ENCODE peak calls at places on chromosomes 13 and 19, in six cellular contexts. One of them, this sample, is unnamed.

GRCh38 chr13:22486490-22486889 is 694.3 kb upstream of the SGCG start:
- DNase-seq in Panc1: no peak
- DNase-seq in CD8-positive, alpha-beta T cell: no peak
- DNase-seq in IMR-90: no peak
- DNase-seq in foreskin fibroblast: no peak
- DNase-seq in stomach: no peak
- DNase-seq in this sample: no peak

GRCh38 chr19:37905936-37906867 is at the start of gene WDR87:
- DNase-seq in Panc1: no peak
- DNase-seq in CD8-positive, alpha-beta T cell: peak
- DNase-seq in IMR-90: no peak
- DNase-seq in foreskin fibroblast: peak
- DNase-seq in stomach: peak
- DNase-seq in this sample: peak

GRCh38 chr19:5126498-5127223 is 157.7 kb downstream of the KDM4B start:
- DNase-seq in Panc1: no peak
- DNase-seq in CD8-positive, alpha-beta T cell: no peak
- DNase-seq in IMR-90: no peak
- DNase-seq in foreskin fibroblast: no peak
- DNase-seq in stomach: no peak
- DNase-seq in this sample: no peak

GRCh38 chr13:106466691-106467405 is 68.6 kb downstream of the EFNB2 start:
- DNase-seq in Panc1: no peak
- DNase-seq in CD8-positive, alpha-beta T cell: no peak
- DNase-seq in IMR-90: no peak
- DNase-seq in foreskin fibroblast: no peak
- DNase-seq in stomach: no peak
- DNase-seq in this sample: no peak

GRCh38 chr13:109989155-109989554 is 202.8 kb upstream of the IRS2 start:
- DNase-seq in Panc1: no peak
- DNase-seq in CD8-positive, alpha-beta T cell: no peak
- DNase-seq in IMR-90: peak
- DNase-seq in foreskin fibroblast: peak
- DNase-seq in stomach: no peak
- DNase-seq in this sample: no peak

GRCh38 chr19:10501971-10502523 is 1.1 kb downstream of the KEAP1 start:
- DNase-seq in Panc1: no peak
- DNase-seq in CD8-positive, alpha-beta T cell: no peak
- DNase-seq in IMR-90: peak
- DNase-seq in foreskin fibroblast: peak
- DNase-seq in stomach: peak
- DNase-seq in this sample: no peak

GRCh38 chr19:27758626-27759505 is 1454.1 kb downstream of the UQCRFS1 start:
- DNase-seq in Panc1: no peak
- DNase-seq in CD8-positive, alpha-beta T cell: no peak
- DNase-seq in IMR-90: no peak
- DNase-seq in foreskin fibroblast: no peak
- DNase-seq in stomach: no peak
- DNase-seq in this sample: no peak

GRCh38 chr13:111029957-111030609 is 85.0 kb upstream of the ARHGEF7 start:
- DNase-seq in Panc1: no peak
- DNase-seq in CD8-positive, alpha-beta T cell: no peak
- DNase-seq in IMR-90: no peak
- DNase-seq in foreskin fibroblast: no peak
- DNase-seq in stomach: no peak
- DNase-seq in this sample: no peak

GRCh38 chr13:106522898-106523525 is 12.4 kb downstream of the EFNB2 start:
- DNase-seq in Panc1: no peak
- DNase-seq in CD8-positive, alpha-beta T cell: no peak
- DNase-seq in IMR-90: no peak
- DNase-seq in foreskin fibroblast: no peak
- DNase-seq in stomach: no peak
- DNase-seq in this sample: no peak

GRCh38 chr19:51739466-51740213 is 12.0 kb downstream of the FPR1 start:
- DNase-seq in Panc1: no peak
- DNase-seq in CD8-positive, alpha-beta T cell: no peak
- DNase-seq in IMR-90: no peak
- DNase-seq in foreskin fibroblast: no peak
- DNase-seq in stomach: no peak
- DNase-seq in this sample: no peak

GRCh38 chr13:43924549-43925245 is 45.0 kb downstream of the LACC1 start:
- DNase-seq in Panc1: no peak
- DNase-seq in CD8-positive, alpha-beta T cell: no peak
- DNase-seq in IMR-90: no peak
- DNase-seq in foreskin fibroblast: no peak
- DNase-seq in stomach: no peak
- DNase-seq in this sample: no peak

GRCh38 chr13:36965767-36966166 is 33.4 kb downstream of the ALG5 start:
- DNase-seq in Panc1: no peak
- DNase-seq in CD8-positive, alpha-beta T cell: no peak
- DNase-seq in IMR-90: peak
- DNase-seq in foreskin fibroblast: peak
- DNase-seq in stomach: no peak
- DNase-seq in this sample: no peak

GRCh38 chr19:597406-598315 is 8.0 kb downstream of the HCN2 start:
- DNase-seq in Panc1: no peak
- DNase-seq in CD8-positive, alpha-beta T cell: no peak
- DNase-seq in IMR-90: no peak
- DNase-seq in foreskin fibroblast: no peak
- DNase-seq in stomach: no peak
- DNase-seq in this sample: no peak

GRCh38 chr13:87669379-87669978 is 1.7 kb upstream of the SLITRK5 start:
- DNase-seq in Panc1: no peak
- DNase-seq in CD8-positive, alpha-beta T cell: no peak
- DNase-seq in IMR-90: peak
- DNase-seq in foreskin fibroblast: no peak
- DNase-seq in stomach: no peak
- DNase-seq in this sample: no peak

GRCh38 chr13:36341718-36342117 is 4.5 kb downstream of the SPART start:
- DNase-seq in Panc1: no peak
- DNase-seq in CD8-positive, alpha-beta T cell: no peak
- DNase-seq in IMR-90: peak
- DNase-seq in foreskin fibroblast: peak
- DNase-seq in stomach: no peak
- DNase-seq in this sample: no peak

GRCh38 chr19:27795369-27795768 is 1417.6 kb downstream of the UQCRFS1 start:
- DNase-seq in Panc1: no peak
- DNase-seq in CD8-positive, alpha-beta T cell: no peak
- DNase-seq in IMR-90: no peak
- DNase-seq in foreskin fibroblast: no peak
- DNase-seq in stomach: no peak
- DNase-seq in this sample: no peak

GRCh38 chr13:108020027-108020426 is 195.3 kb downstream of the LIG4 start:
- DNase-seq in Panc1: no peak
- DNase-seq in CD8-positive, alpha-beta T cell: no peak
- DNase-seq in IMR-90: no peak
- DNase-seq in foreskin fibroblast: no peak
- DNase-seq in stomach: peak
- DNase-seq in this sample: no peak

GRCh38 chr19:11203194-11204075 is 6.1 kb upstream of the KANK2 start:
- DNase-seq in Panc1: no peak
- DNase-seq in CD8-positive, alpha-beta T cell: no peak
- DNase-seq in IMR-90: peak
- DNase-seq in foreskin fibroblast: peak
- DNase-seq in stomach: peak
- DNase-seq in this sample: no peak

GRCh38 chr13:21872795-21873194 is 201.9 kb downstream of the FGF9 start:
- DNase-seq in Panc1: no peak
- DNase-seq in CD8-positive, alpha-beta T cell: no peak
- DNase-seq in IMR-90: peak
- DNase-seq in foreskin fibroblast: no peak
- DNase-seq in stomach: no peak
- DNase-seq in this sample: no peak

GRCh38 chr13:48818495-48818961 is 157.2 kb upstream of the FNDC3A start:
- DNase-seq in Panc1: peak
- DNase-seq in CD8-positive, alpha-beta T cell: no peak
- DNase-seq in IMR-90: peak
- DNase-seq in foreskin fibroblast: peak
- DNase-seq in stomach: no peak
- DNase-seq in this sample: no peak

DNA sequence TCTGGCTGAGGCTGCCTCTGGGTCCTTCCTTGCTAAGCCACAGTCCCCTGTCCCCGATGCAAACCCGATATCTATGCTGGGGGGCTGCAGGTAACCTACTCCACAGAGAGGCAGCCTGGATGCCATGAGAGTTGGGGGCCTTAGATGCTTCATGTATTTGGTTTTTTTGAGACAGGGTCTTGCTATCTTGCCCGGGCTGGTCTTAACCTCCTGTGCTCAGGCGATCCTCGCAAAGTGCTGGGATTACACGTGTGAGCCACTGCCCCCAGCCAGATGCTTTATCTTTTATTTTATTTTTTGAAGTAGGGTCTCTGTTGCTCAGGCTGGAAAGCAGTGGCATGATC is 1.5 kb downstream of the ATCAY start:
- DNase-seq in Panc1: no peak
- DNase-seq in CD8-positive, alpha-beta T cell: no peak
- DNase-seq in IMR-90: no peak
- DNase-seq in foreskin fibroblast: no peak
- DNase-seq in stomach: no peak
- DNase-seq in this sample: no peak
- H3K4me3 ChIP-seq in Panc1: no peak
- H3K4me3 ChIP-seq in CD8-positive, alpha-beta T cell: no peak
- H3K4me3 ChIP-seq in IMR-90: no peak
- H3K4me3 ChIP-seq in foreskin fibroblast: no peak
- H3K4me3 ChIP-seq in stomach: no peak
- H3K4me3 ChIP-seq in this sample: peak

DNA sequence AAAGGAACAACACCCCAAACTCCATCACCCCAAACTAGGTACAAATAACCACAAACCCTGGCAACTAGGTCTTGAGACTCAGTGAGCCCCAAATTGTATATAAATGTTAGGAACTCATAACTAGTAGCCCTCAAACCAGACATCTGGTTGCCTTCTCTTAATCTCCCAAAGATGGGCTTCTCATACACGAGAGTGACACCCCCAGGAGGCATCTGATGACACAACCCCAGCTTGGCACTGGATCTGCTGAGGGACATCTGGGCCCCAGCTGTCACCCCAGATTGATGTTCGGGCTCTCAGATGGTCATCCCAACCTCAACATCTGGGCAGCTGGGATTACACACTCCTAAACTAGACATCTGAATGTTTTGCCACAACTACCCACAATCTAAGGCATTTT is 14.8 kb downstream of the RABAC1 start:
- DNase-seq in Panc1: no peak
- DNase-seq in CD8-positive, alpha-beta T cell: no peak
- DNase-seq in IMR-90: no peak
- DNase-seq in foreskin fibroblast: peak
- DNase-seq in stomach: no peak
- DNase-seq in this sample: no peak
- H3K4me3 ChIP-seq in Panc1: no peak
- H3K4me3 ChIP-seq in CD8-positive, alpha-beta T cell: no peak
- H3K4me3 ChIP-seq in IMR-90: no peak
- H3K4me3 ChIP-seq in foreskin fibroblast: no peak
- H3K4me3 ChIP-seq in stomach: no peak
- H3K4me3 ChIP-seq in this sample: no peak

DNA sequence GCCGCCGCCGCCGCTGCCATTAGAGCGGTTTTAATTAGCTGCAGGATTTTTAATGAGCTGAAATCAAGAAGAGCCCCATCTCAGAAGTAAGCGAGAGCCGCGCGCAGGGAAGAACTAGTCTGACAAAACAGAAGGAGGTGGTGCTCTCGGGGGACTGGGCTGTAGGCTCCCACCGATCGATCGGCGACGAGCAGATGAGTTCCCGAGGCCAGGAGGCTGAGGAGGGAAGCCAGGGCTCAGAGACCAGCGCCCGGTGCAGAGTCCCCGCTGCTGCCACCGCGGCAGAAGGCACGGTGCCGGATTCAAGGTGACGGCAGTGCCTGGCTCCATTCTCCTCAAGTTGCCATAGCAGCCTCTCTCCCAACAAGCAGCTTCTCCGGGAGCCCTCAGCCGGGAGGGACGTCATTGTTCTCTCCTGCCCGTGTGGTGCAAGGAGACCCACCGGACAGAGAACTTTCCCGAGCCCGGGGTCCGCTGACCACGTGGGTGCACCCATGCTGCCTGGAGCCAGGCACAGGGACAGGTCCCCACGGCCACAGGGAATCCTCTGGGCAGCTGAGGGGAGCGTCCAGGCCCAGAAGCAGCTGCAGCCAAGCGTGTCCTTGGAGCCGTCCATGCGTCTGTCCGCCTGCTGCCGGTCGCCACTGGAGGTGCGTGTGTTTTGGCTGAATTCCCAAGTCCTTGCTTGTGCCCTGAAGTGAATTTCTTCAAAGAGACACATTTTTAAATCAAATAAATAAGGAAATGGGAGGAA is 63.0 kb downstream of the CHST8 start:
- DNase-seq in Panc1: no peak
- DNase-seq in CD8-positive, alpha-beta T cell: no peak
- DNase-seq in IMR-90: no peak
- DNase-seq in foreskin fibroblast: no peak
- DNase-seq in stomach: no peak
- DNase-seq in this sample: no peak
- H3K4me3 ChIP-seq in Panc1: no peak
- H3K4me3 ChIP-seq in CD8-positive, alpha-beta T cell: no peak
- H3K4me3 ChIP-seq in IMR-90: no peak
- H3K4me3 ChIP-seq in foreskin fibroblast: no peak
- H3K4me3 ChIP-seq in stomach: no peak
- H3K4me3 ChIP-seq in this sample: no peak

GRCh38 chr19:46856062-46857022 is 4.5 kb upstream of the ARHGAP35 start:
- DNase-seq in Panc1: no peak
- DNase-seq in CD8-positive, alpha-beta T cell: peak
- DNase-seq in IMR-90: peak
- DNase-seq in foreskin fibroblast: peak
- DNase-seq in stomach: peak
- DNase-seq in this sample: peak
- H3K4me3 ChIP-seq in Panc1: peak
- H3K4me3 ChIP-seq in CD8-positive, alpha-beta T cell: peak
- H3K4me3 ChIP-seq in IMR-90: peak
- H3K4me3 ChIP-seq in foreskin fibroblast: peak
- H3K4me3 ChIP-seq in stomach: peak
- H3K4me3 ChIP-seq in this sample: no peak

GRCh38 chr19:48470856-48471255 is 1.7 kb downstream of the CYTH2 start:
- DNase-seq in Panc1: no peak
- DNase-seq in CD8-positive, alpha-beta T cell: no peak
- DNase-seq in IMR-90: no peak
- DNase-seq in foreskin fibroblast: no peak
- DNase-seq in stomach: no peak
- DNase-seq in this sample: no peak
- H3K4me3 ChIP-seq in Panc1: no peak
- H3K4me3 ChIP-seq in CD8-positive, alpha-beta T cell: no peak
- H3K4me3 ChIP-seq in IMR-90: no peak
- H3K4me3 ChIP-seq in foreskin fibroblast: peak
- H3K4me3 ChIP-seq in stomach: peak
- H3K4me3 ChIP-seq in this sample: no peak

GRCh38 chr19:14475251-14476073 is at the start of gene PTGER1:
- DNase-seq in Panc1: no peak
- DNase-seq in CD8-positive, alpha-beta T cell: no peak
- DNase-seq in IMR-90: peak
- DNase-seq in foreskin fibroblast: peak
- DNase-seq in stomach: no peak
- DNase-seq in this sample: no peak
- H3K4me3 ChIP-seq in Panc1: peak
- H3K4me3 ChIP-seq in CD8-positive, alpha-beta T cell: no peak
- H3K4me3 ChIP-seq in IMR-90: peak
- H3K4me3 ChIP-seq in foreskin fibroblast: peak
- H3K4me3 ChIP-seq in stomach: peak
- H3K4me3 ChIP-seq in this sample: no peak

GRCh38 chr13:100665403-100665802 is 9.2 kb downstream of the TMTC4 start:
- DNase-seq in Panc1: no peak
- DNase-seq in CD8-positive, alpha-beta T cell: no peak
- DNase-seq in IMR-90: no peak
- DNase-seq in foreskin fibroblast: no peak
- DNase-seq in stomach: no peak
- DNase-seq in this sample: no peak
- H3K4me3 ChIP-seq in Panc1: no peak
- H3K4me3 ChIP-seq in CD8-positive, alpha-beta T cell: no peak
- H3K4me3 ChIP-seq in IMR-90: no peak
- H3K4me3 ChIP-seq in foreskin fibroblast: no peak
- H3K4me3 ChIP-seq in stomach: no peak
- H3K4me3 ChIP-seq in this sample: no peak

This sample was measured in iPS DF 6.9.